ENCODE peak calls at places on chromosome 2, in eight cellular contexts. Z is NCI-H1436; R is nephron progenitor cell; Y is T-helper 2 cell treated with Interferon-gamma antibody and Interleukin-4, amounts not matched to agents 5 μg/mL and 100 μg/mL, for 36 hours; P is T-helper 1 cell; T is adrenal gland; U is neural progenitor cell; F is stimulated activated naive B cell treated with anti-CD40 and anti-IgM and Interleukin-4, amounts not matched to agents 10 μg/mL and 1 μg/mL and 100 μg/mL, for 72 hours. A is an unnamed sample.

GRCh38 chr2:201470821-201471731 is 19.5 kb downstream of the STRADB start:
- DNase-seq in Z (no peak), R (peak), Y (no peak), P (peak), T (peak), U (peak), F (no peak), A (no peak)

GRCh38 chr2:58341047-58341446 is 99.9 kb upstream of the FANCL start:
- DNase-seq in Z (no peak), R (no peak), Y (no peak), P (no peak), T (no peak), U (no peak), F (no peak), A (no peak)

GRCh38 chr2:233915133-233915532 is 2.0 kb upstream of the TRPM8 start:
- DNase-seq in Z (no peak), R (no peak), Y (no peak), P (no peak), T (no peak), U (peak), F (no peak), A (no peak)

GRCh38 chr2:7191927-7192326 is 274.7 kb downstream of the RNF144A start:
- DNase-seq in Z (no peak), R (no peak), Y (no peak), P (no peak), T (no peak), U (no peak), F (no peak), A (no peak)

GRCh38 chr2:109248590-109248989 is 119.6 kb downstream of the SH3RF3 start:
- DNase-seq in Z (no peak), R (no peak), Y (no peak), P (no peak), T (no peak), U (no peak), F (no peak), A (no peak)

GRCh38 chr2:234386971-234387370 is 109.9 kb downstream of the ARL4C start:
- DNase-seq in Z (no peak), R (no peak), Y (no peak), P (no peak), T (no peak), U (no peak), F (no peak), A (no peak)

GRCh38 chr2:11356760-11357159 is 12.3 kb upstream of the ROCK2 start:
- DNase-seq in Z (no peak), R (no peak), Y (no peak), P (no peak), T (peak), U (no peak), F (no peak), A (no peak)

GRCh38 chr2:3730646-3731045 is 27.3 kb downstream of the DCDC2C start:
- DNase-seq in Z (no peak), R (no peak), Y (no peak), P (no peak), T (no peak), U (no peak), F (no peak), A (no peak)

GRCh38 chr2:62461707-62462106 is 44.3 kb downstream of the TMEM17 start:
- DNase-seq in Z (no peak), R (no peak), Y (no peak), P (no peak), T (peak), U (no peak), F (no peak), A (no peak)

GRCh38 chr2:39512434-39512935 is 75.4 kb upstream of the MAP4K3 start:
- DNase-seq in Z (no peak), R (no peak), Y (no peak), P (peak), T (peak), U (no peak), F (no peak), A (no peak)

GRCh38 chr2:16666453-16666801 is 793 bp upstream of the CYRIA start:
- DNase-seq in Z (no peak), R (no peak), Y (no peak), P (no peak), T (no peak), U (no peak), F (no peak), A (no peak)

GRCh38 chr2:197805598-197806316 is 1.4 kb downstream of the PLCL1 start:
- DNase-seq in Z (no peak), R (no peak), Y (no peak), P (no peak), T (no peak), U (no peak), F (no peak), A (no peak)

GRCh38 chr2:11133238-11133935 is 21.9 kb upstream of the SLC66A3 start:
- DNase-seq in Z (no peak), R (peak), Y (no peak), P (no peak), T (no peak), U (peak), F (no peak), A (no peak)

GRCh38 chr2:141200191-141200590 is 930.6 kb downstream of the LRP1B start:
- DNase-seq in Z (no peak), R (no peak), Y (no peak), P (no peak), T (no peak), U (no peak), F (no peak), A (no peak)

GRCh38 chr2:195404650-195405049 is 252.4 kb upstream of the SLC39A10 start:
- DNase-seq in Z (no peak), R (no peak), Y (no peak), P (peak), T (no peak), U (no peak), F (no peak), A (no peak)

GRCh38 chr2:112640800-112641675 is 4.7 kb upstream of the SLC20A1 start:
- DNase-seq in Z (no peak), R (no peak), Y (peak), P (no peak), T (no peak), U (no peak), F (no peak), A (no peak)

GRCh38 chr2:65146067-65146466 is 16.2 kb upstream of the RAB1A start:
- DNase-seq in Z (no peak), R (no peak), Y (no peak), P (no peak), T (no peak), U (no peak), F (no peak), A (no peak)

GRCh38 chr2:72993585-72994280 is 76.4 kb downstream of the EMX1 start:
- DNase-seq in Z (no peak), R (no peak), Y (no peak), P (no peak), T (no peak), U (no peak), F (no peak), A (no peak)

GRCh38 chr2:161166538-161167409 is 6.5 kb downstream of the TANK start:
- DNase-seq in Z (no peak), R (no peak), Y (peak), P (peak), T (no peak), U (no peak), F (peak), A (no peak)

A was measured in NCI-H1930.